ENCODE peak calls at places on chromosome 9, in six cellular contexts. One of them, this sample, is unnamed.

GRCh38 chr9:93122721-93123221 is 11.3 kb downstream of the NINJ1 start:
- DNase-seq in CD4-positive, alpha-beta memory T cell: no peak
- DNase-seq in GM23248: no peak
- DNase-seq in naive thymus-derived CD4-positive, alpha-beta T cell: no peak
- DNase-seq in heart left ventricle: peak; percentile 26
- DNase-seq in upper lobe of right lung: peak; percentile 57
- DNase-seq in this sample: peak; percentile 29

GRCh38 chr9:84754461-84754860 is 84.9 kb downstream of the NTRK2 start:
- DNase-seq in CD4-positive, alpha-beta memory T cell: no peak
- DNase-seq in GM23248: no peak
- DNase-seq in naive thymus-derived CD4-positive, alpha-beta T cell: no peak
- DNase-seq in heart left ventricle: no peak
- DNase-seq in upper lobe of right lung: no peak
- DNase-seq in this sample: no peak

GRCh38 chr9:101311759-101312420 is 72.9 kb downstream of the BAAT start:
- DNase-seq in CD4-positive, alpha-beta memory T cell: peak; percentile 52
- DNase-seq in GM23248: peak; percentile 83
- DNase-seq in naive thymus-derived CD4-positive, alpha-beta T cell: peak; percentile 41
- DNase-seq in heart left ventricle: no peak
- DNase-seq in upper lobe of right lung: no peak
- DNase-seq in this sample: no peak

GRCh38 chr9:88313364-88314220 is 74.7 kb upstream of the SPIN1 start:
- DNase-seq in CD4-positive, alpha-beta memory T cell: no peak
- DNase-seq in GM23248: no peak
- DNase-seq in naive thymus-derived CD4-positive, alpha-beta T cell: no peak
- DNase-seq in heart left ventricle: no peak
- DNase-seq in upper lobe of right lung: no peak
- DNase-seq in this sample: no peak

GRCh38 chr9:21047315-21047714 is 15.9 kb upstream of the HACD4 start:
- DNase-seq in CD4-positive, alpha-beta memory T cell: no peak
- DNase-seq in GM23248: no peak
- DNase-seq in naive thymus-derived CD4-positive, alpha-beta T cell: no peak
- DNase-seq in heart left ventricle: no peak
- DNase-seq in upper lobe of right lung: no peak
- DNase-seq in this sample: no peak

GRCh38 chr9:136010176-136010575 is 49.0 kb upstream of the UBAC1 start:
- DNase-seq in CD4-positive, alpha-beta memory T cell: no peak
- DNase-seq in GM23248: no peak
- DNase-seq in naive thymus-derived CD4-positive, alpha-beta T cell: no peak
- DNase-seq in heart left ventricle: peak; percentile 22
- DNase-seq in upper lobe of right lung: no peak
- DNase-seq in this sample: no peak

GRCh38 chr9:76605271-76605670 is 146.3 kb downstream of the GCNT1 start:
- DNase-seq in CD4-positive, alpha-beta memory T cell: no peak
- DNase-seq in GM23248: no peak
- DNase-seq in naive thymus-derived CD4-positive, alpha-beta T cell: no peak
- DNase-seq in heart left ventricle: no peak
- DNase-seq in upper lobe of right lung: no peak
- DNase-seq in this sample: no peak

GRCh38 chr9:71747572-71747971 is 20.7 kb downstream of the CEMIP2 start:
- DNase-seq in CD4-positive, alpha-beta memory T cell: no peak
- DNase-seq in GM23248: no peak
- DNase-seq in naive thymus-derived CD4-positive, alpha-beta T cell: no peak
- DNase-seq in heart left ventricle: no peak
- DNase-seq in upper lobe of right lung: no peak
- DNase-seq in this sample: no peak

GRCh38 chr9:84970432-84970831 is 300.9 kb downstream of the NTRK2 start:
- DNase-seq in CD4-positive, alpha-beta memory T cell: no peak
- DNase-seq in GM23248: peak; percentile 14
- DNase-seq in naive thymus-derived CD4-positive, alpha-beta T cell: no peak
- DNase-seq in heart left ventricle: no peak
- DNase-seq in upper lobe of right lung: no peak
- DNase-seq in this sample: no peak

GRCh38 chr9:93008457-93008856 is 50.0 kb upstream of the SUSD3 start:
- DNase-seq in CD4-positive, alpha-beta memory T cell: no peak
- DNase-seq in GM23248: no peak
- DNase-seq in naive thymus-derived CD4-positive, alpha-beta T cell: no peak
- DNase-seq in heart left ventricle: no peak
- DNase-seq in upper lobe of right lung: peak; percentile 61
- DNase-seq in this sample: no peak

GRCh38 chr9:136336881-136337280 is 9.5 kb downstream of the GPSM1 start:
- DNase-seq in CD4-positive, alpha-beta memory T cell: no peak
- DNase-seq in GM23248: no peak
- DNase-seq in naive thymus-derived CD4-positive, alpha-beta T cell: no peak
- DNase-seq in heart left ventricle: no peak
- DNase-seq in upper lobe of right lung: no peak
- DNase-seq in this sample: no peak

GRCh38 chr9:129702563-129702962 is 37.1 kb downstream of the PRRX2 start:
- DNase-seq in CD4-positive, alpha-beta memory T cell: no peak
- DNase-seq in GM23248: peak; percentile 97
- DNase-seq in naive thymus-derived CD4-positive, alpha-beta T cell: no peak
- DNase-seq in heart left ventricle: no peak
- DNase-seq in upper lobe of right lung: peak; percentile 79
- DNase-seq in this sample: peak; percentile 74

DNA sequence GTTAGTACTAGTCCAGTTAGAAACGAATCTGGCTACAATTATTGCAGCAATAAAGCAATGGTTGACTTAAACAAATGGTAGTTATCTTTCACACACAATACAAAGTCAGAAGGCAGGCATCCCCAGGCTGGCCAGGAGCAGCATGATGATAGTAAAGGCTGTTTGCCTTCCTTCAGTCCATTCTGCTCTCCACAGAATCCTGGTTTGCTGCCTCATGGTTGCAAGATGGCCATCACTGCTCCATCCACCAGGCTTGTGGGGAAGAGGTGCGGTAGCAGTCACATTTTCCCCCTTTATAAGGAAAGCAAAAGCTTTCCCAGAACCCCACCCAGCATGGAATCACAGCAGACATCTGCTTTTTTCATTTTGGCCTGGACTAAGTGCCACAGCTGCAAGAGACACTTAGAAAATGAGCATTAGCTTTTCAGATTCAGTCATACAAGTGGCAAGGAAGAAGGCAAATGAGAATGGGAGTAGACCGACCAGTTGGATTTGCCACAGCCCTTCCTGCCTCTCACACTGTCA is 225.2 kb downstream of the AOPEP start:
- DNase-seq in CD4-positive, alpha-beta memory T cell: no peak
- DNase-seq in GM23248: no peak
- DNase-seq in naive thymus-derived CD4-positive, alpha-beta T cell: no peak
- DNase-seq in heart left ventricle: no peak
- DNase-seq in upper lobe of right lung: no peak
- DNase-seq in this sample: no peak
- H3K27ac ChIP-seq in CD4-positive, alpha-beta memory T cell: no peak overlapping the region
- H3K27ac ChIP-seq in GM23248: no peak overlapping the region
- H3K27ac ChIP-seq in naive thymus-derived CD4-positive, alpha-beta T cell: no peak overlapping the region
- H3K27ac ChIP-seq in heart left ventricle: peak overlapping the region; percentile 75
- H3K27ac ChIP-seq in upper lobe of right lung: peak overlapping the region; percentile 63
- H3K27ac ChIP-seq in this sample: no peak overlapping the region

GRCh38 chr9:33151007-33151557 is 16.1 kb downstream of the B4GALT1 start:
- DNase-seq in CD4-positive, alpha-beta memory T cell: no peak
- DNase-seq in GM23248: peak; percentile 99
- DNase-seq in naive thymus-derived CD4-positive, alpha-beta T cell: no peak
- DNase-seq in heart left ventricle: peak; percentile 83
- DNase-seq in upper lobe of right lung: no peak
- DNase-seq in this sample: peak; percentile 63
- H3K27ac ChIP-seq in CD4-positive, alpha-beta memory T cell: no peak overlapping the region
- H3K27ac ChIP-seq in GM23248: peak overlapping the region; percentile 79
- H3K27ac ChIP-seq in naive thymus-derived CD4-positive, alpha-beta T cell: no peak overlapping the region
- H3K27ac ChIP-seq in heart left ventricle: peak overlapping the region; percentile 59
- H3K27ac ChIP-seq in upper lobe of right lung: peak overlapping the region; percentile 53
- H3K27ac ChIP-seq in this sample: peak overlapping the region; percentile 76

GRCh38 chr9:127847833-127848755 is 6.4 kb downstream of the ENG start:
- DNase-seq in CD4-positive, alpha-beta memory T cell: no peak
- DNase-seq in GM23248: no peak
- DNase-seq in naive thymus-derived CD4-positive, alpha-beta T cell: no peak
- DNase-seq in heart left ventricle: no peak
- DNase-seq in upper lobe of right lung: no peak
- DNase-seq in this sample: no peak
- H3K27ac ChIP-seq in CD4-positive, alpha-beta memory T cell: no peak overlapping the region
- H3K27ac ChIP-seq in GM23248: peak overlapping the region; percentile 51
- H3K27ac ChIP-seq in naive thymus-derived CD4-positive, alpha-beta T cell: no peak overlapping the region
- H3K27ac ChIP-seq in heart left ventricle: peak overlapping the region; percentile 94
- H3K27ac ChIP-seq in upper lobe of right lung: peak overlapping the region; percentile 56
- H3K27ac ChIP-seq in this sample: peak overlapping the region; percentile 76

GRCh38 chr9:128416432-128417019 is 4.1 kb upstream of the CERCAM start:
- DNase-seq in CD4-positive, alpha-beta memory T cell: no peak
- DNase-seq in GM23248: no peak
- DNase-seq in naive thymus-derived CD4-positive, alpha-beta T cell: no peak
- DNase-seq in heart left ventricle: no peak
- DNase-seq in upper lobe of right lung: no peak
- DNase-seq in this sample: no peak
- H3K27ac ChIP-seq in CD4-positive, alpha-beta memory T cell: no peak overlapping the region
- H3K27ac ChIP-seq in GM23248: no peak overlapping the region
- H3K27ac ChIP-seq in naive thymus-derived CD4-positive, alpha-beta T cell: no peak overlapping the region
- H3K27ac ChIP-seq in heart left ventricle: no peak overlapping the region
- H3K27ac ChIP-seq in upper lobe of right lung: no peak overlapping the region
- H3K27ac ChIP-seq in this sample: no peak overlapping the region

GRCh38 chr9:127629468-127630081 is 17.5 kb downstream of the STXBP1 start:
- DNase-seq in CD4-positive, alpha-beta memory T cell: no peak
- DNase-seq in GM23248: peak; percentile 6
- DNase-seq in naive thymus-derived CD4-positive, alpha-beta T cell: no peak
- DNase-seq in heart left ventricle: no peak
- DNase-seq in upper lobe of right lung: peak; percentile 38
- DNase-seq in this sample: no peak
- H3K27ac ChIP-seq in CD4-positive, alpha-beta memory T cell: no peak overlapping the region
- H3K27ac ChIP-seq in GM23248: no peak overlapping the region
- H3K27ac ChIP-seq in naive thymus-derived CD4-positive, alpha-beta T cell: no peak overlapping the region
- H3K27ac ChIP-seq in heart left ventricle: peak overlapping the region; percentile 73
- H3K27ac ChIP-seq in upper lobe of right lung: no peak overlapping the region
- H3K27ac ChIP-seq in this sample: no peak overlapping the region

GRCh38 chr9:68973619-68974018 is 40.3 kb downstream of the PRKACG start:
- DNase-seq in CD4-positive, alpha-beta memory T cell: no peak
- DNase-seq in GM23248: no peak
- DNase-seq in naive thymus-derived CD4-positive, alpha-beta T cell: no peak
- DNase-seq in heart left ventricle: peak; percentile 55
- DNase-seq in upper lobe of right lung: no peak
- DNase-seq in this sample: no peak

GRCh38 chr9:68970150-68970549 is 43.8 kb downstream of the PRKACG start:
- DNase-seq in CD4-positive, alpha-beta memory T cell: no peak
- DNase-seq in GM23248: no peak
- DNase-seq in naive thymus-derived CD4-positive, alpha-beta T cell: no peak
- DNase-seq in heart left ventricle: no peak
- DNase-seq in upper lobe of right lung: no peak
- DNase-seq in this sample: no peak

GRCh38 chr9:68966496-68966944 is 47.4 kb downstream of the PRKACG start:
- DNase-seq in CD4-positive, alpha-beta memory T cell: no peak
- DNase-seq in GM23248: no peak
- DNase-seq in naive thymus-derived CD4-positive, alpha-beta T cell: no peak
- DNase-seq in heart left ventricle: no peak
- DNase-seq in upper lobe of right lung: no peak
- DNase-seq in this sample: no peak

GRCh38 chr9:68967800-68968199 is 46.1 kb downstream of the PRKACG start:
- DNase-seq in CD4-positive, alpha-beta memory T cell: no peak
- DNase-seq in GM23248: no peak
- DNase-seq in naive thymus-derived CD4-positive, alpha-beta T cell: no peak
- DNase-seq in heart left ventricle: no peak
- DNase-seq in upper lobe of right lung: no peak
- DNase-seq in this sample: no peak

DNA sequence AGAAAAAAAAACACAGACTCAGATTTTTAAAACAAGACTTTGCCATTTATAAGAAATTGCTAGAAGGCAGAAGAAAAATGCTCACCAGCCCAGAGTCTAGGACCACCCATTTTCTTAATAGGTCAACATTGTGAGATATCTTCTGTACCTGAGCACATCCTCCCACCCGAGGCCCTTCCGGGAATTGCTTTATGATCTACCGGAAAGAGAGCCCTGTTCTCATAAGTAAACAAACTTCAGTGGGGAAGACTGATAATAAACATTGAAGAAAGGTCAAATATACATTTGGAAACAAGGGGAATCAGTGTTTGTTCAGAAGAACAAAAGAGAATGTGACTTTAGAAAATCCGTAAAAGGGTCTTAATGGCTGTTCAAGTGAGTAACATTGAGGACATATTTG is 44.4 kb downstream of the PRKACG start:
- DNase-seq in CD4-positive, alpha-beta memory T cell: no peak
- DNase-seq in GM23248: no peak
- DNase-seq in naive thymus-derived CD4-positive, alpha-beta T cell: no peak
- DNase-seq in heart left ventricle: no peak
- DNase-seq in upper lobe of right lung: no peak
- DNase-seq in this sample: no peak
- H3K27ac ChIP-seq in CD4-positive, alpha-beta memory T cell: no peak overlapping the region
- H3K27ac ChIP-seq in GM23248: no peak overlapping the region
- H3K27ac ChIP-seq in naive thymus-derived CD4-positive, alpha-beta T cell: no peak overlapping the region
- H3K27ac ChIP-seq in heart left ventricle: no peak overlapping the region
- H3K27ac ChIP-seq in upper lobe of right lung: no peak overlapping the region
- H3K27ac ChIP-seq in this sample: no peak overlapping the region

GRCh38 chr9:18394847-18395355 is 79.1 kb upstream of the ADAMTSL1 start:
- DNase-seq in CD4-positive, alpha-beta memory T cell: no peak
- DNase-seq in GM23248: no peak
- DNase-seq in naive thymus-derived CD4-positive, alpha-beta T cell: no peak
- DNase-seq in heart left ventricle: no peak
- DNase-seq in upper lobe of right lung: no peak
- DNase-seq in this sample: no peak

GRCh38 chr9:18396102-18396728 is 77.7 kb upstream of the ADAMTSL1 start:
- DNase-seq in CD4-positive, alpha-beta memory T cell: no peak
- DNase-seq in GM23248: peak; percentile 47
- DNase-seq in naive thymus-derived CD4-positive, alpha-beta T cell: no peak
- DNase-seq in heart left ventricle: no peak
- DNase-seq in upper lobe of right lung: no peak
- DNase-seq in this sample: no peak

GRCh38 chr9:18390393-18390792 is 83.6 kb upstream of the ADAMTSL1 start:
- DNase-seq in CD4-positive, alpha-beta memory T cell: no peak
- DNase-seq in GM23248: peak; percentile 84
- DNase-seq in naive thymus-derived CD4-positive, alpha-beta T cell: no peak
- DNase-seq in heart left ventricle: no peak
- DNase-seq in upper lobe of right lung: no peak
- DNase-seq in this sample: no peak

GRCh38 chr9:18397076-18397475 is 76.9 kb upstream of the ADAMTSL1 start:
- DNase-seq in CD4-positive, alpha-beta memory T cell: no peak
- DNase-seq in GM23248: no peak
- DNase-seq in naive thymus-derived CD4-positive, alpha-beta T cell: no peak
- DNase-seq in heart left ventricle: no peak
- DNase-seq in upper lobe of right lung: no peak
- DNase-seq in this sample: no peak

DNA sequence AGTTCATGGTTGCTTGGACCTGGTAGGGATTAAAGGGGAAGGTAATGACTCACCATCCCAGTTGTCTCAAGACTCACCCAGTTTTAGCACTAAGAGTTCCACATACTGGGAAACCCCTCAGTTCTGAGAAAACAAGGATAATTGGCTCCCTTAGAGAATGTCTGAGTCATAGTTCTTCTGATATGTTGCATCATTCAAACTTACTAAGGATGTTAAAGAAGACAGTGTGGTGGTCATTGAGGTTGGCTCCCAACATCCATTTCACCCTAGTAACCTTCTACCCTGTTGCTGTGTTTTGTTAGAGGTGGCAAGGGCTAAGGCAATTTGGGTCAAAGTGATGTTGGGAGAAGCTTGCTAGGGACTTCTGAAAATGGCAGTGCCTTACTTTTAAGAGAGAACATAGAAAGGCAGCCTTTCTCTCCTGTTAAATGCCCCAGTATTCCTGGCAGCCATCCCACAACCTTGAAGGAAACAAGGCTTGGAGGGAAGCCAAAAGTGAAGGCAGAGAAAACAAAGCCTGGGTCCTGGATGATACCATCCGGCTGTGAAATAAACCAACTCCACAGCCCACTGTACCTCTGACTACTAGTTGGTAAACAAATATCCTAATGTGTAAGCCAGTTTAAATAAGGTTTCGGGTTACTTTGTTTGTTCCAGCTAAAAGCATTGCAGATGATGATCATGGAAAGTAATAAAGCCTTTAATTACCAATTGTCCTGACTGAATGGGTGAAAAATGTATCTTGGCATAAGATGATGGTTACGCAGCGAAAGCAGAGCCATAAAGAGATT is 80.4 kb upstream of the ADAMTSL1 start:
- DNase-seq in CD4-positive, alpha-beta memory T cell: no peak
- DNase-seq in GM23248: peak; percentile 92
- DNase-seq in naive thymus-derived CD4-positive, alpha-beta T cell: no peak
- DNase-seq in heart left ventricle: peak; percentile 23
- DNase-seq in upper lobe of right lung: no peak
- DNase-seq in this sample: no peak
- H3K27ac ChIP-seq in CD4-positive, alpha-beta memory T cell: no peak overlapping the region
- H3K27ac ChIP-seq in GM23248: peak overlapping the region; percentile 65
- H3K27ac ChIP-seq in naive thymus-derived CD4-positive, alpha-beta T cell: no peak overlapping the region
- H3K27ac ChIP-seq in heart left ventricle: no peak overlapping the region
- H3K27ac ChIP-seq in upper lobe of right lung: peak overlapping the region; percentile 12
- H3K27ac ChIP-seq in this sample: no peak overlapping the region